ENCODE peak calls at places on chromosomes 13 and 19, in eight cellular contexts. T, B, Z, K, W, O, N and Y are unnamed samples.

GRCh38 chr19:33796164-33797100 is at the start of gene KCTD15:
- DNase-seq in O (no peak), Z (peak), T (peak), K (peak), N (no peak), B (no peak), W (peak), Y (peak)

GRCh38 chr13:59409211-59409610 is 754.5 kb downstream of the DIAPH3 start:
- DNase-seq in W (no peak), B (no peak), O (no peak), T (no peak), Z (peak), K (no peak), N (no peak), Y (no peak)

GRCh38 chr19:57321746-57322145 is 1.5 kb downstream of the ZNF543 start:
- DNase-seq in W (no peak), Z (no peak), K (no peak), N (no peak), B (no peak), T (no peak), O (no peak), Y (no peak)

GRCh38 chr19:3254520-3254919 is 30.1 kb downstream of the CELF5 start:
- DNase-seq in O (no peak), W (no peak), T (no peak), B (no peak), K (no peak), Z (no peak), N (no peak), Y (no peak)

GRCh38 chr19:7419153-7419552 is 69.7 kb downstream of the PEX11G start:
- DNase-seq in O (no peak), N (no peak), K (no peak), T (no peak), Z (no peak), W (no peak), B (no peak), Y (no peak)

GRCh38 chr13:28204690-28205443 is 66.5 kb downstream of the PAN3 start:
- DNase-seq in T (no peak), N (peak), B (no peak), W (no peak), K (peak), O (no peak), Z (no peak), Y (no peak)

GRCh38 chr19:46955114-46955812 is 64.4 kb upstream of the NPAS1 start:
- DNase-seq in Z (no peak), N (peak), W (no peak), K (peak), B (no peak), T (no peak), O (peak), Y (no peak)

GRCh38 chr13:33052446-33052845 is 36.2 kb downstream of the KL start:
- DNase-seq in W (no peak), Z (no peak), B (no peak), T (no peak), O (no peak), N (no peak), K (no peak), Y (no peak)

GRCh38 chr19:33458807-33459206 is 62.8 kb downstream of the PEPD start:
- DNase-seq in W (no peak), O (no peak), B (no peak), T (no peak), K (no peak), N (no peak), Z (no peak), Y (no peak)